ENCODE peak calls at places on chromosomes 1 and 21, in five cellular contexts. A is psoas muscle; S is K562; G is CD4-positive, alpha-beta memory T cell; V is lower lobe of right lung. E is an unnamed sample.

GRCh38 chr1:29513357-29513756 is 277.0 kb downstream of the PTPRU start:
- DNase-seq in A (peak), S (peak), G (no peak), V (no peak), E (no peak)

GRCh38 chr21:16455978-16456377 is 726.2 kb downstream of the USP25 start:
- DNase-seq in A (no peak), S (no peak), G (no peak), V (no peak), E (peak)

GRCh38 chr21:25670726-25671125 is 31.7 kb downstream of the JAM2 start:
- DNase-seq in A (no peak), S (no peak), G (no peak), V (no peak), E (no peak)

GRCh38 chr1:19648689-19649088 is 4.6 kb downstream of the NBL1 start:
- DNase-seq in A (peak), S (no peak), G (no peak), V (no peak), E (no peak)

GRCh38 chr1:39635205-39635870 is 4.1 kb downstream of the HEYL start:
- DNase-seq in A (no peak), S (no peak), G (no peak), V (no peak), E (peak)

GRCh38 chr1:151513626-151514101 is 2.5 kb downstream of the CGN start:
- DNase-seq in A (no peak), S (no peak), G (no peak), V (peak), E (no peak)

GRCh38 chr1:240149488-240150094 is 57.9 kb downstream of the FMN2 start:
- DNase-seq in A (no peak), S (peak), G (no peak), V (no peak), E (no peak)

GRCh38 chr1:199704231-199704630 is 323.3 kb upstream of the NR5A2 start:
- DNase-seq in A (no peak), S (no peak), G (no peak), V (no peak), E (no peak)

GRCh38 chr1:246397046-246397445 is 110.0 kb downstream of the SMYD3 start:
- DNase-seq in A (no peak), S (no peak), G (no peak), V (no peak), E (no peak)

GRCh38 chr1:81834268-81834667 is 33.5 kb downstream of the ADGRL2 start:
- DNase-seq in A (no peak), S (no peak), G (no peak), V (no peak), E (no peak)

GRCh38 chr1:56820755-56821461 is 1.7 kb upstream of the FYB2 start:
- DNase-seq in A (peak), S (peak), G (peak), V (peak), E (peak)

GRCh38 chr1:218383681-218384080 is 38.5 kb downstream of the TGFB2 start:
- DNase-seq in A (no peak), S (no peak), G (no peak), V (no peak), E (no peak)

GRCh38 chr1:182331412-182331811 is 60.2 kb downstream of the GLUL start:
- DNase-seq in A (no peak), S (no peak), G (no peak), V (no peak), E (no peak)

GRCh38 chr1:149848811-149849210 is 50.6 kb upstream of the BOLA1 start:
- DNase-seq in A (no peak), S (no peak), G (no peak), V (no peak), E (no peak)

GRCh38 chr1:95254959-95255358 is 20.9 kb downstream of the RWDD3 start:
- DNase-seq in A (no peak), S (no peak), G (no peak), V (no peak), E (no peak)

GRCh38 chr1:216464489-216464888 is 41.2 kb upstream of the USH2A start:
- DNase-seq in A (no peak), S (no peak), G (no peak), V (no peak), E (no peak)

GRCh38 chr1:25566730-25567341 is 23.4 kb downstream of the LDLRAP1 start:
- DNase-seq in A (peak), S (no peak), G (no peak), V (peak), E (peak)

GRCh38 chr1:208844158-208844557 is 600.0 kb upstream of the PLXNA2 start:
- DNase-seq in A (no peak), S (no peak), G (no peak), V (no peak), E (no peak)

GRCh38 chr1:54356680-54357147 is 49.5 kb downstream of the SSBP3 start:
- DNase-seq in A (no peak), S (no peak), G (peak), V (no peak), E (no peak)

GRCh38 chr1:184036517-184036949 is 995 bp downstream of the COLGALT2 start:
- DNase-seq in A (no peak), S (peak), G (peak), V (peak), E (no peak)

GRCh38 chr1:78122389-78122788 is 76.6 kb downstream of the GIPC2 start:
- DNase-seq in A (no peak), S (no peak), G (no peak), V (no peak), E (no peak)

GRCh38 chr1:108049083-108049819 is 84.3 kb upstream of the VAV3 start:
- DNase-seq in A (peak), S (peak), G (no peak), V (peak), E (peak)

GRCh38 chr1:155226910-155227260 is 18.4 kb downstream of the MTX1 start:
- DNase-seq in A (peak), S (peak), G (no peak), V (peak), E (peak)

GRCh38 chr1:103265551-103265950 is 157.2 kb upstream of the COL11A1 start:
- DNase-seq in A (no peak), S (no peak), G (no peak), V (no peak), E (no peak)

GRCh38 chr1:228463559-228464455 is 23.4 kb upstream of the RNF187 start:
- DNase-seq in A (peak), S (peak), G (peak), V (no peak), E (peak)

GRCh38 chr21:26379561-26379960 is 193.5 kb downstream of the CYYR1 start:
- DNase-seq in A (no peak), S (no peak), G (no peak), V (no peak), E (no peak)

DNA sequence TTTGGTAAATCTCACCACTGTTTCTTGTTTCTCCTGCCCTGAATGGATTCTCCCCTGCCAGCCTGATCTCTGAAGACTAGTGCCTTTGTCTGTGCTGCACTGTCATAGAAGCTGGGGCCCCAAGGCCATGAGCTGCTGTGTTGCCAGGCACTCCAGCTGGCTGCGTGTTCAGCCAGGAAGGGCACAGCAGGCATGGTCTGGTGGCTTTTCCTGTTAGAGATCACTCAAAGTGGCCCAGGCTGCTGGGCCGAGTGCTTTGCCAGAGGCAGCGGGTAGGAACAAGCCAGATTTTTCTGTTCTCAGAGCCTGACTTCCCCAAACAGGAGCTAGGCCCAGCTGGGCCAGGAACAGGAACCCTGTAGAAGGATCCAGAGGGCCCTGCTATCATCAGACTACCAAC is 5.2 kb downstream of the ADPRS start:
- DNase-seq in A (no peak), S (no peak), G (no peak), V (no peak), E (no peak)
- H3K4me3 ChIP-seq in A (no peak), S (no peak), G (no peak), V (no peak), E (no peak)

DNA sequence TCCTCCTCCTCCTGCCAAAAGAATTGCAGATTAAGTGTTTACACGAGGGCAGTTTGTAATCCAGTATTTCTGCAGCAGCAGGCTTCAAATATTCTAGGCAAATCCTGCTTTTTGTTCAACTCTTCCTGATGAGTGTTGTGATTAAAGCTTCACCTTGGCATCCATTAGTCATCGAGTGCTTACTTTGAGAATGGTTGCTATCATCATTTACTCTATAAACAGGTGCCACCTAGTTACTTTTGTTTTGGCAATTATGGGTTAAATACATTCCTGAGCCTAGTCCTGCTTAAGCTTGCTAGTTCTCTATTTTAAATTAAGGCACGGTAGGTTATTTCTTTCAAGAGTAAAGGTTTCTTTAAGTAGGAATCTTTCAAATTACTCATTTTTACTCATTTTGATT is 20.3 kb downstream of the PDC start:
- DNase-seq in A (no peak), S (no peak), G (no peak), V (no peak), E (no peak)
- H3K4me3 ChIP-seq in A (no peak), S (no peak), G (no peak), V (no peak), E (no peak)

GRCh38 chr1:23525558-23526174 is 5.4 kb downstream of the E2F2 start:
- DNase-seq in A (no peak), S (no peak), G (no peak), V (no peak), E (no peak)

GRCh38 chr1:23524716-23525401 is 6.2 kb downstream of the E2F2 start:
- DNase-seq in A (no peak), S (peak), G (peak), V (no peak), E (peak)

GRCh38 chr1:23527366-23527765 is 3.7 kb downstream of the E2F2 start:
- DNase-seq in A (no peak), S (no peak), G (no peak), V (no peak), E (no peak)

GRCh38 chr1:23528245-23528978 is 2.6 kb downstream of the E2F2 start:
- DNase-seq in A (peak), S (peak), G (peak), V (peak), E (peak)

DNA sequence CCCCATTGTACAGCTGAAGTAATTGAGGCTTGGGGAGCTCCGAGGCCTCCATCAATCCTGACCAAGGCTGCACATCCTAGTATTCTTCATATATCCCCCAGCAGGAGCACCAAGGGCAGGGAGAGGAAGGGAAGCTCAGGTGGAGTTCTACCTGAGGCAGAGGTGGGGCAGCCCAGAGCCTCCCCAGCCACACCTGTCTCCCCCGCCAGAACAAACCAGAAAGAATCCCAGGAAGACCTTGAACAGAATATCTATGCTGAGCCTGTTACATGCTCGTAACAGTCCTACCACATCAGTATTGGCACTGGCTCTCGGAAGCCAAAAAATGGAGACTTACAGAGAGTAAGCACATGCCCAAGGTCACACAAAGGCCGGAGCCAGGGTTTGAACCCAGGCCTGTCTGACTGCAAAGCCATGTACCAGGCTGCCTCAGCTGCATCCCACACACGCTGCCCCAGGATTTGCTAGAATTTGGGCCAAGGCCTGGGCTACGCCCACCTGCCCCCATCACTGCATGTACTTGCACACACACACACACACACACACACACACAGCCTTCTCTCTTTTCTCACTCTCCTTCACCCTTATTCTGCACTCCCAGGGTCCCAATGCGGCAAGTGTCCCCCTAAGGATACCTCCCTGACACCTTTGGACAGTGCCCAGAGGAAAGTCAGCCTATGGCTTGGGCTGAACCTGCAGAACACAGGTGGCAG is 4.5 kb downstream of the E2F2 start:
- DNase-seq in A (no peak), S (no peak), G (no peak), V (no peak), E (no peak)
- H3K4me3 ChIP-seq in A (no peak), S (no peak), G (peak), V (no peak), E (no peak)

DNA sequence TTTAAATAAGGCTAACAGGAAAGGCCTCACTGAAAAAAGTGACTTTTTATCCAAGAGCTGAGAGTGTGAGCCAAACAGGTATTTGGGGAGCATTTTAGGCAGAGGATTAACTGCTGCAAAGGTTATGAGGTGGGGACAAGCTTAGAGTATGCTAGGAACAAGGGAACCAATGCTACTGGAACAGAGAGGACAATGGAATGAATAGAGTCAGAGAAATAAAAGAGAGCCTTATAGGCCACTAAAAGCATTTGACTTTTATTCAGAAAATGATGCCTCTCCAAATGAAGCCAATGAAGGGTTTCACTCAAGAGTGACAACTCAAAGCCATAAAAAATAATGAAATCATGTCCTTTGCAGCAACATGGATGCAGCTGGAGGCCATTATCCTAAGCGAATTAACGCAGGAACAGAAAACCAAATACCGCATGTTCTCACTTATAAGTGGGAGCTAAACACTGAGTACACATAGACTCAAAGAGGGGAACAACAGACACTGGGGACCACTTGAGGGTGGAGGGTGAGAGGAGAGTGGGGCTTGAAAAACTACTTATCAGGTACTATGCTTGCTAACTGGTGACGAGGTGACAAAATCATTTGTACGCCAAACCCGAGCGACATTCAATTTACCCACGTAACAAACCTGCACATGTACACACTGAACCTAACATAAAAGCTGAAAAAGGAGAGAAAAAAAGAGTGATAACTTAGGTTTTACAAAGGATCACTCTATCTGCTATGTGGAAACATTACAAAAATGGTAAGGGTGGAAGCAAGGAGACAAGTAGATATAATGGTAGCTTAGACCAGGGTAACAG is 11.1 kb downstream of the PTP4A2 start:
- DNase-seq in A (no peak), S (no peak), G (no peak), V (no peak), E (no peak)
- H3K4me3 ChIP-seq in A (peak), S (peak), G (no peak), V (peak), E (no peak)

GRCh38 chr21:45976666-45977335 is 4.8 kb upstream of the COL6A1 start:
- DNase-seq in A (no peak), S (no peak), G (no peak), V (no peak), E (no peak)

GRCh38 chr21:45979141-45979631 is 2.4 kb upstream of the COL6A1 start:
- DNase-seq in A (peak), S (no peak), G (no peak), V (peak), E (peak)

GRCh38 chr21:45979651-45980050 is 1.9 kb upstream of the COL6A1 start:
- DNase-seq in A (no peak), S (no peak), G (no peak), V (peak), E (no peak)

GRCh38 chr21:45975017-45975595 is 6.5 kb upstream of the COL6A1 start:
- DNase-seq in A (peak), S (no peak), G (no peak), V (peak), E (peak)

DNA sequence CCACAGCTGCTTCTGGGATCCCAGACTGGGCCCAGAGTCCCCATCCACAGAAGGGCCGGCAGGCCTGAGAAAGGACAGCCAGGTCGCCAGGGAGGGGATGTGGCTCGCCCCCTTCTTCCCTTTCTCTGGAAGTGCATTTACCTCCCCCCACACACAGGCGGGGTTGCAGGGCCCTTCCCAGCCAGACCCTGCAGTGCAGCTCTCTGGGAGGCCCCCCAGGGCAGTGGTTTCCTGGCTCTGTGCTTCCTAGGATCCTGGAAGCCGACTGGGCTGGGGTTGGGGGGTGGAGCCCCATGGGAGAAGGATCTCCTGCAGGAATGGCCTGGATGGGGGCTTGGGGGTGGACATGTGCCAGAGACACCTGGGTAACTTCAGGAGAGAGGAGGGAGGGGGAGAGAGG is 4.2 kb upstream of the COL6A1 start:
- DNase-seq in A (peak), S (no peak), G (no peak), V (no peak), E (peak)
- H3K4me3 ChIP-seq in A (no peak), S (no peak), G (no peak), V (no peak), E (no peak)

DNA sequence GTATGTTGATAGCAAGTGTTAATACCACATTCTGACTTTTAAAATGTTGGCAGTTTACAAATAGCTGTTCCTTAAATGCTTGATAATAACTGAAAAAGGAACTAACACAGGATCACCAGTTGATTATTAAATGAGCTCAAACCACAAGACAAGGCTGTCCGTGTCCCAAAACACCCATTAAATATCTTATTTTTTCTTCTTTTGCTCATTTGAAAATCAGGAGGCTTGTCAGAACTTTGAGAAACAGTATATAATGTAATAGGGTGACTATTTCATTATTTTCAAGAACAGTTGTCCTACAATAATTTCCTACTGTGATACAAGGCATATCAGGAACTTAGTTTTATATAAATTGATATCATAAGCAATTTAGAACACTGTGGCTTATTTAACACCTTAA is 2.7 kb downstream of the CDKN2C start:
- DNase-seq in A (no peak), S (no peak), G (no peak), V (no peak), E (no peak)
- H3K4me3 ChIP-seq in A (peak), S (peak), G (no peak), V (peak), E (peak)

DNA sequence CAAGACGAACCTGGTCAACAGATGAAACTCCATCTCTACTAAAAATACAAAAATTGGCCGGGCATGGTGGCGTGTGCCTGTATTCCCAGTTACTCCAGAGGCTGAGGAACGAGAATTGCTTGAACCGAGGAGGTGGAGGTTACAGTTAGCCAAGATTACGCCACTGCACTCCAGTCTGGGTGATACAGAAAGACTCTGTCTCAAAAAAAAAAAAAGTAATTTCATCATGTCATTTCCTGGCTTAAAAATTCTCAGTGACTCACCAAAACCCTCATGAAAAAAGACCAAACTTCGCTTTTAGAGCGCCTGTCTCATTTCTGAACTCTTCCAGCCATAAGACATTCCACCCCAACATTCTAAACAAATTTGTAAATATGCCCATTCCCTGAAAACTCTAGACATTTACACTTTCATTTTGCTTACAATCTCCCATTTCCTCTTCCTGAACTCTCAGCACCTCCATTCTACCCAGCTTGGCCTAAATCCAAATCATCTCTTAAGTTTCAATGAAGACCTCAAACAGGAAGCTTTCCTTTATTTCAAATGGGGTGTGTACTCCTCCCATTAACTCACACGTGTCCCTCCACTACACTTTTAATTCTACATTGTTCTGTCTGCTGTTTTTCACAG is 50.5 kb upstream of the PRRC2C start:
- DNase-seq in A (no peak), S (no peak), G (peak), V (no peak), E (no peak)
- H3K4me3 ChIP-seq in A (no peak), S (no peak), G (no peak), V (no peak), E (no peak)

E was measured in right cardiac atrium.